ENCODE peak calls at places on chromosomes 7 and 10, in four cellular contexts. W is effector memory CD4-positive, alpha-beta T cell; H is naive thymus-derived CD4-positive, alpha-beta T cell; U is aorta. P is an unnamed sample.

GRCh38 chr7:134662871-134663205 is 16.2 kb downstream of the BPGM start:
- DNase-seq in W (no peak), H (no peak), U (no peak), P (no peak)

GRCh38 chr7:68288099-68288498 is 1291.5 kb downstream of the TYW1 start:
- DNase-seq in W (no peak), H (no peak), U (no peak), P (no peak)

GRCh38 chr10:86753056-86753455 is 3.4 kb upstream of the BMPR1A start:
- DNase-seq in W (no peak), H (no peak), U (no peak), P (no peak)

GRCh38 chr10:110706690-110707098 is 62.6 kb downstream of the RBM20 start:
- DNase-seq in W (no peak), H (no peak), U (no peak), P (no peak)

GRCh38 chr10:6140141-6140841 is 51.5 kb downstream of the RBM17 start:
- DNase-seq in W (peak), H (no peak), U (no peak), P (no peak)

GRCh38 chr7:150748402-150748801 is 11.2 kb downstream of the GIMAP5 start:
- DNase-seq in W (no peak), H (no peak), U (no peak), P (no peak)

GRCh38 chr7:99083068-99083651 is 60.7 kb downstream of the SMURF1 start:
- DNase-seq in W (no peak), H (no peak), U (no peak), P (no peak)

GRCh38 chr10:77290528-77291155 is 347.0 kb downstream of the KCNMA1 start:
- DNase-seq in W (no peak), H (no peak), U (no peak), P (peak)

DNA sequence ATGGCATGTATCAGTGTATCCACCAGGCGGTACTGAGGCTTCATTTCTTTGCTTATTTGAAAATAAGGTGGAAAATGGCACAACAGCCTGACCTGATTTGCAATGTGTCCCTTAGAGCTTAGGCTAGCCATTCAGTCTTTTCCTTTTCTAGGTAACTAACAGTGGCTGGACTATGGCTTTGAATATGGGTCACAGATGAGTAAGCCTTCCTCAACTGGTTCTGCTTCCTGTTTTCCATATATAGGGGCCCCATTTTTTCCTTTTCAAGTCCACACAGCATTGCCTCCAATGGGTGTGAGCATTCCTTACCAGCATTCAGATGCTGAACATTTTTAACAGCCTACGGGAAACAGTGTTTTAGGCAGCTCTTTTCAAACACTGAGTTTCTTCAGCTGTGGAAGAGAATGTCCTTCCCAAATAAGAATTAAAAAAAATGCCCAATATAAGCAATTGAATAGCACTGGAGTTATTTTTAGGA is 3.9 kb upstream of the ITGB1 start:
- DNase-seq in W (no peak), H (no peak), U (no peak), P (peak)
- H3K27ac ChIP-seq in W (no peak), H (no peak), U (peak), P (peak)

GRCh38 chr7:17140421-17140820 is 158.0 kb upstream of the AHR start:
- DNase-seq in W (no peak), H (no peak), U (no peak), P (no peak)

GRCh38 chr7:17136156-17136555 is 162.3 kb upstream of the AHR start:
- DNase-seq in W (no peak), H (no peak), U (no peak), P (no peak)

GRCh38 chr7:17142831-17143541 is 155.5 kb upstream of the AHR start:
- DNase-seq in W (no peak), H (no peak), U (no peak), P (no peak)

GRCh38 chr7:17134786-17135185 is 163.7 kb upstream of the AHR start:
- DNase-seq in W (no peak), H (no peak), U (no peak), P (no peak)

GRCh38 chr7:17139081-17139480 is 159.4 kb upstream of the AHR start:
- DNase-seq in W (no peak), H (peak), U (no peak), P (no peak)
- H3K27ac ChIP-seq in W (peak), H (peak), U (no peak), P (peak)

GRCh38 chr7:2517678-2518077 is 1.9 kb upstream of the LFNG start:
- DNase-seq in W (no peak), H (no peak), U (no peak), P (no peak)

GRCh38 chr7:2517004-2517403 is 2.6 kb upstream of the LFNG start:
- DNase-seq in W (no peak), H (no peak), U (no peak), P (no peak)

GRCh38 chr7:2515424-2516193 is 4.0 kb upstream of the LFNG start:
- DNase-seq in W (no peak), H (no peak), U (no peak), P (no peak)

GRCh38 chr7:2514473-2515423 is 4.8 kb upstream of the LFNG start:
- DNase-seq in W (no peak), H (no peak), U (no peak), P (no peak)

GRCh38 chr7:2516194-2516555 is 3.4 kb upstream of the LFNG start:
- DNase-seq in W (no peak), H (no peak), U (no peak), P (no peak)
- H3K27ac ChIP-seq in W (no peak), H (no peak), U (no peak), P (no peak)

GRCh38 chr7:79982151-79982770 is 152.4 kb upstream of the GNAI1 start:
- DNase-seq in W (no peak), H (no peak), U (no peak), P (no peak)
- H3K27ac ChIP-seq in W (no peak), H (no peak), U (no peak), P (peak)

DNA sequence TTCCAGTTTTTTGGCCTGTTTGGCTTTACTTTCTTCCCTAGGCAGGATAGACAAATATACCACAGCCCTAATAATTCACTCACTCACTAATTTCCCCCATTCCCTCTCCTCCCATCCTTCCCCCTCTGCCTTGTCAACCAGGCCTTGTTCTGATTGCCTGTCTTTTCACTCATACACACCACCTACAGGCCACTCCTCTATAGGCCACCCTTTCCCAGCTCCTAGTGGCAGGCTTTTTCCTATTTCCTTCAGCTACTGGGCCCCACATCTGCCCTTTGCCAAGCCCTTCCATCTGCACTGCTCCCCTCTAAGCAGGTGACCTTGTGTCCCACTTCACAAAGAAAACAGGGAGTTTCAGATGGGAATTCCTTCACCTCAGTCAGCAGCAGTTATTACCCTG is 59.8 kb upstream of the MSRB2 start:
- DNase-seq in W (no peak), H (no peak), U (no peak), P (no peak)
- H3K27ac ChIP-seq in W (no peak), H (no peak), U (no peak), P (no peak)

DNA sequence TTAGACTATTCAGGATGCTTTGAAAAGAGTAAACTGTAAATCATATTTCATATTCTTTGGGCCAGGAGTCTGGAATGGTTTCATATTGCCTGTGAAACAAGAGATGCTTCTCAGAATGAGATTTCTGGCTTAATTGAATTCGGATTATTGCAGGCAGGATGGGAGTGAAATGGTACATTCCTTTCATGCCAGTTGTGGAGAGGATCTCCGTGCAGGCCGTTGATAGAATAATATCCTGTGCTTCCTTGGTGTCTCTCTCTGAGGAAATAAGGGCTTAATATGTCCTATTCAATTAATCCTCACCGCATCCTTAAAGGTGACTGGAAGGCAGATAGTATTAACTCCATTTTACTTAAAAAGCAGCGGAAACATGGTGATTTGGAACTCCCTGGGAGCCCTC is 56.6 kb downstream of the CUX1 start:
- DNase-seq in W (no peak), H (no peak), U (no peak), P (no peak)
- H3K27ac ChIP-seq in W (no peak), H (no peak), U (no peak), P (no peak)

DNA sequence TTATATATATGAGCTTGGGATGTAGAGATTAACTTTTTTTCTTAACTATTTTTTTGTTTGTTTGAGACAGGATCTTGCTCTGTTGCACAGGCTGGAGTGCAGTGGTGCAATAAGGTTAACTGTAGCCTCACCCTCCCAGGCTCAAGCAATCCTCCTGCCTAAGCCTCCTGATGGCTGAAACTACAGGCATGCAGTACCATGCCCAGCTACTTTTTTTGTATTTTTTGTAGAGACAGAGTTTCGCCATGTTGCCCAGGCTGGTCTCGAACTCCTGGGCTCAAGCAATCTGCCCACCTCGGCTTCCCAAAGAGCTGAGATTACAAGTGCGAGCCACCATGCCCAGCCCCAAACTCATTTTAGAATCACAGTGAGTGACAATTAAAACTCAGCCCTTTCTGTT is 105.2 kb downstream of the CUBN start:
- DNase-seq in W (no peak), H (no peak), U (no peak), P (no peak)
- H3K27ac ChIP-seq in W (peak), H (peak), U (peak), P (peak)